ENCODE peak calls at places on chromosomes 4 and X, in nine cellular contexts. D is astrocyte, P is colonic mucosa, L is body of pancreas, G is cardiac muscle cell, Y is heart right ventricle, E is psoas muscle, J is right lobe of liver, U is fibroblast of lung. M is an unnamed sample.
A peak's percentile ranks its signal among the peaks of the same experiment; 100 is the strongest.

GRCh38 chrX:77003956-77004355 is 443.2 kb upstream of the FGF16 start:
- DNase-seq in Y (no peak), D (peak; percentile 80), P (no peak), L (no peak), G (no peak), U (peak; percentile 83), E (no peak), J (no peak), M (no peak)

GRCh38 chr4:128718793-128719192 is 90.7 kb upstream of the JADE1 start:
- DNase-seq in G (no peak), J (no peak), Y (no peak), L (no peak), U (peak; percentile 90), D (peak; percentile 88), E (no peak), P (no peak), M (no peak)

GRCh38 chrX:27840881-27841280 is 33.1 kb downstream of the MAGEB10 start:
- DNase-seq in P (no peak), L (no peak), J (no peak), E (no peak), Y (no peak), D (no peak), G (no peak), U (no peak), M (no peak)

GRCh38 chrX:24241822-24242648 is 71.8 kb downstream of the SUPT20HL2 start:
- DNase-seq in G (peak; percentile 60), D (peak; percentile 15), L (peak; percentile 74), U (peak; percentile 27), P (no peak), J (no peak), Y (peak; percentile 32), E (no peak), M (no peak)

GRCh38 chr4:54233128-54233696 is 4.1 kb downstream of the PDGFRA start:
- DNase-seq in D (peak; percentile 79), E (peak; percentile 92), Y (peak; percentile 81), J (peak; percentile 93), U (peak; percentile 88), L (peak; percentile 86), G (peak; percentile 93), P (peak; percentile 83), M (no peak)

GRCh38 chrX:4110964-4111363 is 397.5 kb upstream of the PRKX start:
- DNase-seq in G (no peak), U (no peak), L (no peak), D (no peak), J (no peak), P (no peak), Y (no peak), E (no peak), M (no peak)

GRCh38 chrX:86051741-86052140 is 4.4 kb upstream of the CHM start:
- DNase-seq in E (no peak), Y (no peak), L (no peak), P (no peak), G (no peak), U (no peak), D (no peak), J (no peak), M (no peak)

GRCh38 chrX:2336181-2336580 is 164.6 kb downstream of the DHRSX start:
- DNase-seq in U (peak; percentile 16), J (no peak), L (no peak), Y (no peak), P (no peak), E (no peak), D (no peak), G (no peak), M (no peak)

GRCh38 chrX:72381439-72382198 is 75.9 kb upstream of the CITED1 start:
- DNase-seq in Y (no peak), G (no peak), E (no peak), U (peak; percentile 21), P (no peak), L (peak; percentile 20), J (no peak), D (no peak), M (no peak)

GRCh38 chr4:164700471-164700870 is 53.5 kb upstream of the SMIM31 start:
- DNase-seq in D (no peak), P (peak; percentile 23), G (peak; percentile 39), E (no peak), U (no peak), J (no peak), Y (no peak), L (no peak), M (no peak)

GRCh38 chr4:156638332-156638731 is 333.3 kb downstream of the PDGFC start:
- DNase-seq in D (peak; percentile 75), J (no peak), E (no peak), G (no peak), Y (no peak), L (no peak), U (peak; percentile 84), P (no peak), M (no peak)

GRCh38 chr4:111960241-111960667 is 185.0 kb upstream of the FAM241A start:
- DNase-seq in D (no peak), L (no peak), U (peak; percentile 17), P (no peak), Y (no peak), J (no peak), E (no peak), G (no peak), M (no peak)

GRCh38 chrX:97705936-97706335 is 822.2 kb downstream of the RPA4 start:
- DNase-seq in L (no peak), G (no peak), E (no peak), U (no peak), D (no peak), P (no peak), Y (no peak), J (no peak), M (no peak)

GRCh38 chrX:119398587-119398973 is 556 bp upstream of the SLC25A43 start:
- DNase-seq in J (no peak), L (no peak), G (no peak), P (peak; percentile 48), D (no peak), U (peak; percentile 7), E (no peak), Y (no peak), M (no peak)

GRCh38 chr4:150961566-150961965 is 53.5 kb downstream of the LRBA start:
- DNase-seq in E (no peak), G (no peak), D (no peak), U (no peak), L (no peak), Y (no peak), P (no peak), J (no peak), M (no peak)

GRCh38 chrX:139823806-139824205 is 109.0 kb downstream of the ATP11C start:
- DNase-seq in J (peak; percentile 35), G (no peak), E (no peak), P (no peak), L (no peak), U (peak; percentile 41), Y (no peak), D (peak; percentile 29), M (no peak)

GRCh38 chr4:8275511-8275910 is 6.0 kb downstream of the HTRA3 start:
- DNase-seq in U (no peak), L (no peak), J (no peak), D (no peak), E (peak; percentile 60), P (no peak), Y (no peak), G (no peak), M (no peak)

GRCh38 chr4:8278421-8279287 is 9.1 kb downstream of the HTRA3 start:
- DNase-seq in J (peak; percentile 17), U (peak; percentile 85), D (peak; percentile 73), L (no peak), E (peak; percentile 65), G (no peak), Y (no peak), P (no peak), M (no peak)

GRCh38 chr4:8276358-8277240 is 7.0 kb downstream of the HTRA3 start:
- DNase-seq in E (peak; percentile 90), Y (peak; percentile 56), J (peak; percentile 12), U (peak; percentile 38), D (no peak), L (no peak), P (no peak), G (no peak), M (no peak)

GRCh38 chr4:8278009-8278395 is 8.4 kb downstream of the HTRA3 start:
- DNase-seq in U (peak; percentile 34), P (no peak), J (peak; percentile 17), Y (no peak), G (no peak), L (no peak), D (no peak), E (peak; percentile 64), M (no peak)

GRCh38 chr4:8277356-8278008 is 7.9 kb downstream of the HTRA3 start:
- DNase-seq in G (no peak), D (no peak), L (no peak), U (no peak), E (peak; percentile 58), J (peak; percentile 10), P (no peak), Y (no peak), M (no peak)
- TF ChIP-seq CTCF in G (no peak), D (no peak), L (no peak), U (no peak), E (no peak), J (no peak), P (no peak), Y (no peak), M (no peak)

GRCh38 chr4:26346203-26346620 is 25.4 kb downstream of the RBPJ start:
- DNase-seq in L (no peak), G (no peak), J (no peak), D (no peak), E (no peak), Y (peak; percentile 11), P (no peak), U (no peak), M (no peak)
- H3K27ac ChIP-seq in L (peak overlapping the region; percentile 39), G (peak overlapping the region; percentile 47), J (no peak overlapping the region), D (no peak overlapping the region), E (no peak overlapping the region), Y (peak overlapping the region; percentile 67), P (no peak overlapping the region), U (no peak overlapping the region), M (no peak overlapping the region)

DNA sequence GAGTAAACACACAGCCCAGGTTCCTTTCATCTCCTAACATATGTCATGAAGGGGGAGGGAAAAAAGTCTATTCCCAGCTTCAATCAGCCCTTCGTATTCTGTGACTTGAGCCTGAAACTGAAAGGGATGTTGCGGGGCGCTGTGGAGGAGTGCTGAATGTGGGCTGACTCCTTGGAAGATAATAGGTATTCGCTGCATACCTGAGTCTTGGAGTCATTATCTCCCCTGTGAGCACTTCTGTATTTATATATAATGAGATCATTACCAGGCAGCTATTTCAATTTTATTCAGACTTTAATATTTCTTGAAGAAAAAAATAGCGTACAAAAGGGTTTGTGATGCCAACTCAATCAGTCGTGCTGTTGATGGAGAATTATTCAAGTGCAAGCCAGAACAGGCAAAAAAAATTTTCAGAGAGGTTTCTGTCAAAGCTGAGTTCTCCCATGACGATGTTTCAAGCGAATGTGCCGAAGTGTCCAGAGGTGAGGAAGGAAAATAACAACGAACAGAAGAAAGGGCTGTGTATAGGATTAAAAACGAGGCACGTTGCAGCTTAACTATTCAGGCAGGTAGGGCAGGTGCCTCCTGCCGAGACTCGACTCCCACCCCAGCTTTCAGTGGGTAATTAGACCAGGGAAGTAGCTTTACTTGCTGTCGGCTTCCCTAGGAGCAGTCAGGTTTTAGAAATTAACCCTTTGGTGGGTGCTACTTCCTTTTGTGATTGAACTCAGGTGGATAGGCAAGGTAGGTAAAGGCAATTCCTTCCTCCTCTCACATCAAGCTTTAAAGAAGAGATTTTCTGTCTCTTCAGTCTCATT is 163.7 kb upstream of the NOCT start:
- DNase-seq in D (peak; percentile 30), E (no peak), L (no peak), U (peak; percentile 53), P (no peak), J (no peak), Y (no peak), G (no peak), M (no peak)
- TF ChIP-seq CTCF in D (no peak), E (no peak), L (no peak), U (no peak), P (no peak), J (no peak), Y (no peak), G (no peak), M (no peak)

GRCh38 chr4:183097251-183098079 is 1.6 kb upstream of the WWC2 start:
- DNase-seq in Y (peak; percentile 16), G (no peak), D (no peak), J (peak; percentile 41), L (peak; percentile 15), U (no peak), E (peak; percentile 70), P (peak; percentile 22), M (no peak)
- H3K27ac ChIP-seq in Y (peak overlapping the region; percentile 97), G (no peak overlapping the region), D (peak overlapping the region; percentile 91), J (peak overlapping the region; percentile 98), L (peak overlapping the region; percentile 96), U (peak overlapping the region; percentile 94), E (peak overlapping the region; percentile 84), P (peak overlapping the region; percentile 71), M (peak overlapping the region; percentile 95)

M was measured in vagina.